ENCODE peak calls at places on chromosomes 3 and 15, in six cellular contexts. J is stromal cell of bone marrow, G is occipital lobe, M is memory B cell, A is HS-27A, O is H1. F is an unnamed sample.

GRCh38 chr3:8538223-8538622 is 36.6 kb downstream of the LMCD1 start:
- DNase-seq in J (no peak), G (no peak), M (no peak), A (no peak), O (no peak), F (no peak)

GRCh38 chr15:69703495-69704187 is 251.0 kb downstream of the RPLP1 start:
- DNase-seq in J (no peak), G (no peak), M (no peak), A (no peak), O (no peak), F (no peak)

GRCh38 chr15:60155661-60156060 is 151.6 kb downstream of the FOXB1 start:
- DNase-seq in J (no peak), G (no peak), M (no peak), A (no peak), O (no peak), F (no peak)

GRCh38 chr3:12196684-12197083 is 38.0 kb upstream of the TIMP4 start:
- DNase-seq in J (no peak), G (no peak), M (no peak), A (no peak), O (no peak), F (no peak)

GRCh38 chr3:142445816-142446254 is 2.0 kb downstream of the XRN1 start:
- DNase-seq in J (peak), G (no peak), M (no peak), A (no peak), O (no peak), F (peak)

GRCh38 chr3:58179235-58180098 is 31.3 kb downstream of the DNASE1L3 start:
- DNase-seq in J (no peak), G (no peak), M (no peak), A (no peak), O (no peak), F (no peak)

GRCh38 chr15:48925714-48926223 is 38.0 kb downstream of the SHC4 start:
- DNase-seq in J (peak), G (peak), M (no peak), A (peak), O (no peak), F (no peak)

GRCh38 chr3:59317386-59317785 is 267.6 kb upstream of the CFAP20DC start:
- DNase-seq in J (no peak), G (no peak), M (no peak), A (no peak), O (no peak), F (no peak)

GRCh38 chr3:42984701-42985100 is 5.6 kb downstream of the GASK1A start:
- DNase-seq in J (no peak), G (no peak), M (no peak), A (no peak), O (no peak), F (no peak)

GRCh38 chr3:45772341-45773035 is 23.8 kb downstream of the SLC6A20 start:
- DNase-seq in J (no peak), G (no peak), M (no peak), A (no peak), O (no peak), F (no peak)

GRCh38 chr3:160707187-160707789 is 30.3 kb downstream of the ARL14 start:
- DNase-seq in J (peak), G (peak), M (peak), A (no peak), O (no peak), F (peak)

GRCh38 chr3:24550588-24550987 is 55.9 kb upstream of the THRB start:
- DNase-seq in J (no peak), G (no peak), M (no peak), A (no peak), O (no peak), F (no peak)

GRCh38 chr3:138078901-138079344 is 36.5 kb downstream of the DZIP1L start:
- DNase-seq in J (peak), G (no peak), M (no peak), A (no peak), O (no peak), F (no peak)

GRCh38 chr15:76839173-76839572 is 66.0 kb downstream of the SCAPER start:
- DNase-seq in J (no peak), G (no peak), M (no peak), A (no peak), O (no peak), F (no peak)

GRCh38 chr3:55164876-55165275 is 237.0 kb upstream of the LRTM1 start:
- DNase-seq in J (no peak), G (no peak), M (no peak), A (no peak), O (no peak), F (no peak)

GRCh38 chr3:120498947-120499346 is 48.2 kb upstream of the FSTL1 start:
- DNase-seq in J (peak), G (no peak), M (no peak), A (peak), O (no peak), F (no peak)

GRCh38 chr15:71455878-71456277 is 340.6 kb downstream of the THSD4 start:
- DNase-seq in J (no peak), G (no peak), M (no peak), A (no peak), O (no peak), F (no peak)

GRCh38 chr15:62958528-62958927 is 84.0 kb upstream of the TPM1 start:
- DNase-seq in J (no peak), G (no peak), M (no peak), A (no peak), O (no peak), F (no peak)

GRCh38 chr3:13886593-13887129 is 6.8 kb upstream of the WNT7A start:
- DNase-seq in J (no peak), G (no peak), M (no peak), A (no peak), O (no peak), F (no peak)

GRCh38 chr15:98800437-98801233 is 152.3 kb downstream of the IGF1R start:
- DNase-seq in J (peak), G (peak), M (no peak), A (peak), O (peak), F (peak)

F was measured in HT-29.